ENCODE peak calls at places on chromosome 20, in ten cellular contexts. P is NT2/D1, F is SJSA1, B is cardiac muscle cell, G is GM12864, M is A549, X is choroid plexus epithelial cell, Y is AG04450, E is left ventricle myocardium inferior, H is iPS DF 6.9. T is an unnamed sample.

GRCh38 chr20:10576411-10576810 is 97.4 kb downstream of the JAG1 start:
- DNase-seq in P (no peak), E (no peak), Y (no peak), M (no peak), X (no peak), H (no peak), G (no peak), B (no peak), F (no peak), T (no peak)

GRCh38 chr20:49938173-49939163 is 2.3 kb downstream of the RNF114 start:
- DNase-seq in G (no peak), P (no peak), H (no peak), E (peak; percentile 69), X (peak; percentile 88), Y (peak; percentile 65), M (no peak), F (no peak), B (peak; percentile 29), T (no peak)

GRCh38 chr20:48601798-48602197 is 226.0 kb downstream of the PREX1 start:
- DNase-seq in E (no peak), G (no peak), Y (no peak), M (no peak), X (no peak), B (no peak), H (no peak), P (no peak), F (no peak), T (no peak)

GRCh38 chr20:36770680-36771079 is 2.9 kb downstream of the DSN1 start:
- DNase-seq in F (no peak), G (no peak), X (no peak), M (no peak), E (no peak), H (no peak), P (no peak), B (no peak), Y (no peak), T (no peak)

GRCh38 chr20:34420975-34421374 is 57.9 kb downstream of the ITCH start:
- DNase-seq in Y (no peak), M (no peak), E (no peak), X (no peak), B (no peak), H (no peak), P (no peak), F (no peak), G (no peak), T (peak; percentile 36)

GRCh38 chr20:50369225-50370035 is 140.8 kb upstream of the PTPN1 start:
- DNase-seq in M (no peak), H (no peak), F (no peak), Y (no peak), B (no peak), G (no peak), E (no peak), P (no peak), X (no peak), T (peak; percentile 76)

GRCh38 chr20:4726710-4727391 is 5.1 kb downstream of the PRND start:
- DNase-seq in Y (peak; percentile 36), P (no peak), X (peak; percentile 56), H (no peak), M (no peak), B (peak; percentile 28), E (no peak), G (no peak), F (peak; percentile 11), T (no peak)

GRCh38 chr20:16395366-16395765 is 177.9 kb downstream of the KIF16B start:
- DNase-seq in H (peak; percentile 20), Y (no peak), P (peak; percentile 6), B (no peak), G (no peak), E (no peak), X (no peak), F (no peak), M (no peak), T (no peak)

GRCh38 chr20:47544852-47545251 is 43.2 kb downstream of the NCOA3 start:
- DNase-seq in B (no peak), E (no peak), Y (no peak), P (no peak), F (no peak), M (no peak), G (no peak), H (no peak), X (peak; percentile 46), T (no peak)

GRCh38 chr20:47441774-47442150 is 59.9 kb upstream of the NCOA3 start:
- DNase-seq in H (no peak), B (no peak), F (no peak), M (no peak), P (no peak), X (no peak), Y (no peak), G (no peak), E (no peak), T (no peak)

GRCh38 chr20:1390552-1391403 is 2.1 kb downstream of the FKBP1A start:
- DNase-seq in H (no peak), B (no peak), X (no peak), G (no peak), Y (no peak), M (no peak), F (no peak), P (no peak), E (no peak), T (no peak)
- H3K4me3 ChIP-seq in H (no peak overlapping the region), B (no peak overlapping the region), X (peak overlapping the region; percentile 75), G (peak overlapping the region; percentile 91), Y (peak overlapping the region; percentile 88), M (peak overlapping the region; percentile 96), F (no peak overlapping the region), P (peak overlapping the region; percentile 25), E (peak overlapping the region; percentile 96), T (no peak overlapping the region)

GRCh38 chr20:62768234-62768814 is 27.9 kb upstream of the MRGBP start:
- DNase-seq in B (no peak), P (no peak), M (no peak), G (no peak), E (no peak), H (no peak), Y (no peak), F (no peak), X (no peak), T (no peak)

GRCh38 chr20:62765432-62766070 is 30.7 kb upstream of the MRGBP start:
- DNase-seq in X (no peak), F (no peak), G (no peak), P (no peak), Y (no peak), B (no peak), M (no peak), E (no peak), H (no peak), T (no peak)

GRCh38 chr20:62766071-62766450 is 30.2 kb upstream of the MRGBP start:
- DNase-seq in F (no peak), M (no peak), P (no peak), H (no peak), E (no peak), X (no peak), Y (no peak), G (no peak), B (no peak), T (no peak)

GRCh38 chr20:62765021-62765420 is 31.3 kb upstream of the MRGBP start:
- DNase-seq in M (no peak), H (no peak), X (no peak), G (no peak), P (no peak), Y (no peak), E (no peak), B (no peak), F (no peak), T (no peak)

DNA sequence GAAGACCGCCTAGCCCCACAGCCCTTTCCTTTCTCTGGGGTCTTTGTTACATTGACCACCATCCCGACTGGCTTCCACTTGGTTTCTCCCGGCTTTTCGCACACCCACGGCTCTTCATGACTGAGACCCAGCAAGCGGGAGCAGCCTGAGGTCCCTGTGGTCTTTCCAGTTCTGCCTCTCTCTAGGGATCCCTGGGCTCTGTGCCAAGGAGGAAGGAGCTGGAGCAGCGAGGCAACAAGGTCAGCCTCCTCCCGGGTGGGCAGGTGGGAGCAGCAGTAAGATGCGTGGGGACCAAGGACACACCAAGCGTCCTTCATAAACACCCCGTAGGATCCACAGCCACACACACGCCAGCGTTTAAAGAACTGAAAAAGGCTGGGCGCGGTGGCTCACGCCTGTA is 29.6 kb upstream of the MRGBP start:
- DNase-seq in F (no peak), E (no peak), X (no peak), H (no peak), Y (no peak), B (no peak), G (no peak), M (no peak), P (no peak), T (no peak)
- H3K4me3 ChIP-seq in F (no peak overlapping the region), E (no peak overlapping the region), X (no peak overlapping the region), H (no peak overlapping the region), Y (no peak overlapping the region), B (no peak overlapping the region), G (no peak overlapping the region), M (no peak overlapping the region), P (no peak overlapping the region), T (no peak overlapping the region)

DNA sequence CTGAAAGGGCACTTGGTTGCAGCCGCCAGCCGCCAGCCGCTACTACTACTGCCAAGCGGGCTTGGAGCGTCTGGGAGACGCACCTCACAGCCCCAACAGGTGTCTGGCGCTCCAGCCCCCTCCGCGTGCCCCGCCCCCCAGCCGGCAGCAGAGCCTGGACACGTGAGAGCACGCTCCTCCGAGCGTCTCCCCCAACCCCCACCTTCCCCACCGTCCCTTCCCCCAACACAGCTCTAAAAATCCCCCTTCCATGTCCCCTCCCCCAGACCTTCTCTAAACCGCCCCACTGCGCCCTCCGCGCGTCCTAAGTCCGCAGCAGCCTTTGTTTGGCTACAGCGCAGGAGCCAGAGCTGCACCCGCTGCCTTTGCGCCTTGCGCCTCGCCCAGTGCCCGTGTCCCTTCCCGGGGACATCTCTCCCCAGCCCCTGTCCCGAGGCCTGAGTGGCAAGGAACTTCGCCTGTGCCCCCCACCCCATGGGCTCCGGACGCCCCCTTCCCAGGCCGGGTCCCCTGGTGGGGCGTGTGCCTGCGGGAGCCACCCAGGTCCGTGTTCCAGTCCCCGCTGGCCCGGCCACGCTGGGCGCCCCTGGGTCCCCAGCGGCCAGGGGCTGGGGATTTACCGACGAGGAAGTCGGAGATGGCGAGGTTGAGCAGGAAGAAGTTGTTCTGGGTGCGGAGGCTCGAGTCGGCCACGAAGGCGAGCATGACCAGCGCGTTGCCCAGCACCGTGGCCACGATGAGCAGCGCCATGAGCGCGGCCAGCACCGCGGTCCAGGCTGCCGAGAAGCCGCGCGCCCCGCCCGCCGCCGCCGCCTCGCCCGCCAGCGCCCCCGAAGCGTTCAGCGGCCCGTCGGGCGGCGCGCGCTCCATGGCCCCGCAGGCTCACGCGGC is 732 bp downstream of the HRH3 start:
- DNase-seq in G (no peak), P (no peak), H (no peak), F (no peak), E (no peak), X (peak; percentile 23), Y (no peak), M (peak; percentile 42), B (peak; percentile 45), T (peak; percentile 59)
- H3K4me3 ChIP-seq in G (no peak overlapping the region), P (peak overlapping the region; percentile 45), H (peak overlapping the region; percentile 34), F (no peak overlapping the region), E (peak overlapping the region; percentile 56), X (no peak overlapping the region), Y (no peak overlapping the region), M (peak overlapping the region; percentile 50), B (peak overlapping the region; percentile 24), T (peak overlapping the region; percentile 29)

DNA sequence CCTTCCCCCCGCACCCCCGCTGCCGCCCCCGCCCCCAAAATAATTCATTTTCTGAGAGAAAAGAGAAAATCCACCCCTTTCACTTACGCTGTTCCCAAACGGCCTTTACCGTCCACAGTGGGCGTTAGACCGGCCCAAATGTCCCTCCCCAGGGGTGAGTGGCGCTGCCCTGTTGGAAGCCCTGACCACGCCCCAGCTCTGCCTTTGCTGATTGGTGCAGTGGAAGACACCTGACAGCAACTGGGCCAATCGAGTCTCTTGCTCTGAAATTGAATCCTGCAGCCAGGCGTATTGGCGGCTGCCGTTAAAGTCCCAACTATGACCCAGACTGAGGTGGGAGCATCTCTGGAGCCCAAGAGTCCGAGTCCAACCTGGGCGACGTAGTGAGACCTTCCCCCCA is 15.7 kb downstream of the ZFP64 start:
- DNase-seq in G (no peak), E (no peak), B (no peak), F (no peak), M (no peak), Y (no peak), P (no peak), X (no peak), H (no peak), T (no peak)
- H3K4me3 ChIP-seq in G (no peak overlapping the region), E (no peak overlapping the region), B (no peak overlapping the region), F (no peak overlapping the region), M (no peak overlapping the region), Y (no peak overlapping the region), P (no peak overlapping the region), X (no peak overlapping the region), H (no peak overlapping the region), T (no peak overlapping the region)